ENCODE peak calls at places on chromosome 16, in ten cellular contexts. Q, T, N, Z, R, J, F, Y, E and P are unnamed samples.

GRCh38 chr16:31108035-31108793 is at the start of gene BCKDK:
- DNase-seq in F (peak; percentile 66), Q (peak; percentile 86), R (peak; percentile 83), J (peak; percentile 71), E (peak; percentile 88), Y (peak; percentile 86), T (peak; percentile 39), N (peak; percentile 80), Z (peak; percentile 67), P (peak; percentile 64)

GRCh38 chr16:51731160-51731559 is 580.1 kb upstream of the SALL1 start:
- DNase-seq in Y (no peak), Z (no peak), N (no peak), T (no peak), R (no peak), F (no peak), E (no peak), Q (no peak), J (no peak), P (no peak)

GRCh38 chr16:89723279-89724250 is 2.2 kb downstream of the ZNF276 start:
- DNase-seq in Y (peak; percentile 73), J (no peak), F (no peak), E (peak; percentile 77), T (no peak), N (no peak), R (no peak), Q (no peak), Z (peak; percentile 96), P (no peak)

GRCh38 chr16:15983898-15984297 is 34.5 kb downstream of the ABCC1 start:
- DNase-seq in R (no peak), Q (no peak), E (no peak), F (no peak), Z (no peak), J (no peak), N (no peak), Y (peak; percentile 8), T (no peak), P (no peak)

GRCh38 chr16:49491736-49492089 is 118.1 kb downstream of the C16orf78 start:
- DNase-seq in E (peak; percentile 77), Q (peak; percentile 42), Y (peak; percentile 56), F (peak; percentile 44), Z (peak; percentile 26), T (peak; percentile 59), N (peak; percentile 52), J (peak; percentile 66), R (peak; percentile 70), P (no peak)

GRCh38 chr16:20798364-20798763 is 7.9 kb downstream of the ERI2 start:
- DNase-seq in N (no peak), E (no peak), Q (no peak), J (no peak), Z (no peak), T (no peak), R (no peak), F (no peak), Y (no peak), P (no peak)

GRCh38 chr16:71328151-71328550 is 30.4 kb upstream of the CALB2 start:
- DNase-seq in N (no peak), T (no peak), J (no peak), Z (no peak), Y (no peak), E (no peak), R (no peak), F (no peak), Q (no peak), P (no peak)

GRCh38 chr16:83992624-83993023 is 24.6 kb downstream of the NECAB2 start:
- DNase-seq in T (no peak), R (no peak), E (no peak), Y (no peak), Z (no peak), F (no peak), J (peak; percentile 66), Q (no peak), N (no peak), P (no peak)

GRCh38 chr16:20285993-20286499 is 41.3 kb downstream of the GP2 start:
- DNase-seq in E (no peak), Y (no peak), N (no peak), J (no peak), T (no peak), R (peak; percentile 28), Q (no peak), Z (no peak), F (no peak), P (no peak)

GRCh38 chr16:4059969-4060368 is 56.3 kb downstream of the ADCY9 start:
- DNase-seq in J (no peak), Y (no peak), Q (no peak), N (no peak), T (no peak), F (no peak), R (no peak), E (peak; percentile 11), Z (no peak), P (no peak)

GRCh38 chr16:72475688-72476087 is 303.7 kb upstream of the PMFBP1 start:
- DNase-seq in Y (no peak), N (no peak), F (no peak), E (no peak), J (no peak), R (no peak), Z (no peak), T (no peak), Q (no peak), P (no peak)

GRCh38 chr16:67163903-67164558 is 514 bp upstream of the HSF4 start:
- DNase-seq in N (no peak), Z (no peak), Q (no peak), E (peak; percentile 79), F (no peak), R (peak; percentile 48), T (no peak), Y (no peak), J (peak; percentile 51), P (no peak)

GRCh38 chr16:89562939-89563338 is 2.5 kb downstream of the RPL13 start:
- DNase-seq in F (no peak), J (no peak), N (no peak), T (no peak), Y (no peak), R (no peak), E (no peak), Q (no peak), Z (no peak), P (no peak)

GRCh38 chr16:50610331-50611262 is 62.4 kb downstream of the NKD1 start:
- DNase-seq in T (no peak), Q (no peak), Z (no peak), J (no peak), F (no peak), N (no peak), E (no peak), Y (no peak), R (peak; percentile 93), P (no peak)

GRCh38 chr16:84913315-84913714 is 93.5 kb downstream of the CRISPLD2 start:
- DNase-seq in T (peak; percentile 96), Q (no peak), N (no peak), F (peak; percentile 87), J (peak; percentile 68), Y (peak; percentile 82), Z (no peak), R (no peak), E (peak; percentile 94), P (no peak)

GRCh38 chr16:31477220-31478216 is 5.4 kb upstream of the SLC5A2 start:
- DNase-seq in Y (peak; percentile 59), Z (no peak), N (peak; percentile 17), F (no peak), Q (peak; percentile 90), R (peak; percentile 52), J (peak; percentile 82), T (no peak), E (no peak), P (no peak)

GRCh38 chr16:84960942-84961341 is 50.4 kb downstream of the ZDHHC7 start:
- DNase-seq in N (no peak), E (no peak), F (no peak), T (no peak), Y (no peak), R (no peak), Q (no peak), J (no peak), Z (no peak), P (no peak)

GRCh38 chr16:56891685-56892084 is 26.7 kb downstream of the SLC12A3 start:
- DNase-seq in Y (no peak), Q (no peak), N (no peak), R (no peak), T (no peak), J (no peak), Z (no peak), F (no peak), E (no peak), P (no peak)

GRCh38 chr16:78770353-78771091 is 671.1 kb downstream of the WWOX start:
- DNase-seq in N (peak; percentile 82), F (peak; percentile 67), Y (peak; percentile 83), R (peak; percentile 76), T (peak; percentile 42), Q (peak; percentile 81), E (peak; percentile 71), Z (peak; percentile 70), J (peak; percentile 91), P (peak; percentile 23)

DNA sequence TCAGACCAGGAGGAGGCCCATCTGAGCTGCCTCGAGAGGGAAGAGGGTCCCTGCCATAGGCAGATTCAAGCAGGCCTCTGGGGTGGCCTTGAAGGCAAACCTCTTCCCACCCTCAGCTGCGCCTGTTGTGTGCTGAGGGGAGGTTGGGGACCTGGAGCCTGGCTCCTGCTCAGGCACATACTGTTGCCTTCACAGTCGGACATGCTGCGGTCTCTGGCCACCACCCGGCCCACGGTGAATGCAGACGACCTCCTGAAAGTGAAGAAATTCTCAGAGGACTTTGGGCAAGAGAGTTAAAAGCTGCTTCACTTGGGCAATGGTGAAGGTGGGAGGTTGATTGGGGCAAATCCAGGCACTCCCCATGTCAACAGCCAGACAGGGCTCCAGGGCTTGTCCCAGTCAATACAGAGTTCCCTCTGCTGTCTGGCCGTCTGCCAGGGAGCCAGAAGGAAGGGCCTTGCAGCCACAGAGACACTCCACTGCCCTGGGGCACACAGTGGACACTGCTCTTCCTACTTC is 6.3 kb downstream of the PDF start:
- DNase-seq in R (no peak), N (no peak), J (peak; percentile 71), E (no peak), Z (no peak), Q (peak; percentile 84), Y (peak; percentile 83), T (peak; percentile 37), F (peak; percentile 79), P (no peak)
- H3K27ac ChIP-seq in R (no peak overlapping the region), N (no peak overlapping the region), J (no peak overlapping the region), E (no peak overlapping the region), Z (no peak overlapping the region), Q (no peak overlapping the region), Y (peak overlapping the region; percentile 98), T (no peak overlapping the region), F (no peak overlapping the region), P (peak overlapping the region; percentile 56)

GRCh38 chr16:87096746-87097145 is 220.4 kb downstream of the C16orf95 start:
- DNase-seq in E (no peak), J (no peak), N (no peak), Q (no peak), F (no peak), T (no peak), R (no peak), Z (no peak), Y (no peak), P (no peak)
- TF ChIP-seq CTCF in E (no peak), J (no peak), N (no peak), Q (no peak), F (no peak), T (no peak), R (no peak), Z (no peak), Y (no peak), P (no peak)

GRCh38 chr16:88497561-88498420 is 44.7 kb downstream of the ZFPM1 start:
- DNase-seq in Z (no peak), J (no peak), E (no peak), Y (no peak), R (no peak), N (no peak), F (no peak), Q (no peak), T (no peak), P (no peak)
- H3K27ac ChIP-seq in Z (no peak overlapping the region), J (peak overlapping the region; percentile 49), E (no peak overlapping the region), Y (no peak overlapping the region), R (no peak overlapping the region), N (no peak overlapping the region), F (no peak overlapping the region), Q (no peak overlapping the region), T (no peak overlapping the region), P (no peak overlapping the region)

GRCh38 chr16:2779978-2780898 is 3.2 kb upstream of the ELOB start:
- DNase-seq in T (no peak), Z (no peak), R (peak; percentile 39), J (no peak), N (no peak), Y (no peak), Q (no peak), E (peak; percentile 48), F (no peak), P (no peak)
- TF ChIP-seq CTCF in T (no peak), Z (no peak), R (no peak), J (no peak), N (no peak), Y (no peak), Q (no peak), E (no peak), F (no peak), P (no peak)